ENCODE peak calls at places on chromosome 13, in eight cellular contexts. One of them, this sample, is unnamed.

GRCh38 chr13:45737571-45738002 is 35.5 kb downstream of the CBY2 start:
- DNase-seq in neuronal stem cell: no peak
- DNase-seq in A549: no peak
- DNase-seq in choroid plexus epithelial cell: no peak
- DNase-seq in heart left ventricle: no peak
- DNase-seq in H7: peak; percentile 65
- DNase-seq in GM23248: no peak
- DNase-seq in lower lobe of right lung: no peak
- DNase-seq in this sample: no peak

GRCh38 chr13:24149306-24150032 is 11.1 kb upstream of the SPATA13 start:
- DNase-seq in neuronal stem cell: no peak
- DNase-seq in A549: no peak
- DNase-seq in choroid plexus epithelial cell: peak; percentile 43
- DNase-seq in heart left ventricle: no peak
- DNase-seq in H7: no peak
- DNase-seq in GM23248: peak; percentile 64
- DNase-seq in lower lobe of right lung: no peak
- DNase-seq in this sample: no peak

GRCh38 chr13:47114030-47114429 is 217.2 kb upstream of the HTR2A start:
- DNase-seq in neuronal stem cell: no peak
- DNase-seq in A549: no peak
- DNase-seq in choroid plexus epithelial cell: peak; percentile 75
- DNase-seq in heart left ventricle: no peak
- DNase-seq in H7: no peak
- DNase-seq in GM23248: peak; percentile 90
- DNase-seq in lower lobe of right lung: no peak
- DNase-seq in this sample: peak; percentile 38

GRCh38 chr13:31046711-31047279 is 114.3 kb downstream of the TEX26 start:
- DNase-seq in neuronal stem cell: no peak
- DNase-seq in A549: no peak
- DNase-seq in choroid plexus epithelial cell: peak; percentile 64
- DNase-seq in heart left ventricle: no peak
- DNase-seq in H7: no peak
- DNase-seq in GM23248: peak; percentile 31
- DNase-seq in lower lobe of right lung: no peak
- DNase-seq in this sample: no peak

GRCh38 chr13:41311607-41312500 is 787 bp downstream of the NAA16 start:
- DNase-seq in neuronal stem cell: peak; percentile 17
- DNase-seq in A549: no peak
- DNase-seq in choroid plexus epithelial cell: peak; percentile 38
- DNase-seq in heart left ventricle: peak; percentile 51
- DNase-seq in H7: peak; percentile 67
- DNase-seq in GM23248: peak; percentile 78
- DNase-seq in lower lobe of right lung: peak; percentile 63
- DNase-seq in this sample: no peak

GRCh38 chr13:95492044-95492801 is 60.3 kb upstream of the CLDN10 start:
- DNase-seq in neuronal stem cell: no peak
- DNase-seq in A549: no peak
- DNase-seq in choroid plexus epithelial cell: no peak
- DNase-seq in heart left ventricle: no peak
- DNase-seq in H7: no peak
- DNase-seq in GM23248: no peak
- DNase-seq in lower lobe of right lung: no peak
- DNase-seq in this sample: no peak

GRCh38 chr13:21852043-21852442 is 181.2 kb downstream of the FGF9 start:
- DNase-seq in neuronal stem cell: no peak
- DNase-seq in A549: no peak
- DNase-seq in choroid plexus epithelial cell: no peak
- DNase-seq in heart left ventricle: no peak
- DNase-seq in H7: no peak
- DNase-seq in GM23248: peak; percentile 36
- DNase-seq in lower lobe of right lung: no peak
- DNase-seq in this sample: no peak

GRCh38 chr13:108575430-108575829 is 54.0 kb upstream of the MYO16 start:
- DNase-seq in neuronal stem cell: no peak
- DNase-seq in A549: no peak
- DNase-seq in choroid plexus epithelial cell: no peak
- DNase-seq in heart left ventricle: no peak
- DNase-seq in H7: no peak
- DNase-seq in GM23248: no peak
- DNase-seq in lower lobe of right lung: no peak
- DNase-seq in this sample: no peak

GRCh38 chr13:39602277-39602613 is 748 bp downstream of the LHFPL6 start:
- DNase-seq in neuronal stem cell: no peak
- DNase-seq in A549: peak; percentile 10
- DNase-seq in choroid plexus epithelial cell: no peak
- DNase-seq in heart left ventricle: no peak
- DNase-seq in H7: no peak
- DNase-seq in GM23248: no peak
- DNase-seq in lower lobe of right lung: no peak
- DNase-seq in this sample: no peak

GRCh38 chr13:106172176-106172905 is 363.1 kb downstream of the EFNB2 start:
- DNase-seq in neuronal stem cell: no peak
- DNase-seq in A549: no peak
- DNase-seq in choroid plexus epithelial cell: no peak
- DNase-seq in heart left ventricle: no peak
- DNase-seq in H7: no peak
- DNase-seq in GM23248: no peak
- DNase-seq in lower lobe of right lung: no peak
- DNase-seq in this sample: no peak

GRCh38 chr13:112348642-112349345 is 27.4 kb upstream of the SPACA7 start:
- DNase-seq in neuronal stem cell: no peak
- DNase-seq in A549: no peak
- DNase-seq in choroid plexus epithelial cell: no peak
- DNase-seq in heart left ventricle: no peak
- DNase-seq in H7: peak; percentile 23
- DNase-seq in GM23248: no peak
- DNase-seq in lower lobe of right lung: no peak
- DNase-seq in this sample: no peak

GRCh38 chr13:24313449-24313848 is 4.1 kb downstream of the C1QTNF9 start:
- DNase-seq in neuronal stem cell: no peak
- DNase-seq in A549: no peak
- DNase-seq in choroid plexus epithelial cell: no peak
- DNase-seq in heart left ventricle: no peak
- DNase-seq in H7: no peak
- DNase-seq in GM23248: peak; percentile 39
- DNase-seq in lower lobe of right lung: no peak
- DNase-seq in this sample: no peak

GRCh38 chr13:89550842-89551422 is 1796.6 kb upstream of the MIR17HG start:
- DNase-seq in neuronal stem cell: no peak
- DNase-seq in A549: no peak
- DNase-seq in choroid plexus epithelial cell: peak; percentile 28
- DNase-seq in heart left ventricle: no peak
- DNase-seq in H7: no peak
- DNase-seq in GM23248: no peak
- DNase-seq in lower lobe of right lung: no peak
- DNase-seq in this sample: no peak

GRCh38 chr13:80265348-80265747 is 75.6 kb downstream of the SPRY2 start:
- DNase-seq in neuronal stem cell: no peak
- DNase-seq in A549: no peak
- DNase-seq in choroid plexus epithelial cell: peak; percentile 7
- DNase-seq in heart left ventricle: no peak
- DNase-seq in H7: no peak
- DNase-seq in GM23248: no peak
- DNase-seq in lower lobe of right lung: no peak
- DNase-seq in this sample: no peak

GRCh38 chr13:48979892-48980291 is 4.2 kb downstream of the FNDC3A start:
- DNase-seq in neuronal stem cell: no peak
- DNase-seq in A549: no peak
- DNase-seq in choroid plexus epithelial cell: no peak
- DNase-seq in heart left ventricle: no peak
- DNase-seq in H7: no peak
- DNase-seq in GM23248: no peak
- DNase-seq in lower lobe of right lung: no peak
- DNase-seq in this sample: no peak

GRCh38 chr13:113981201-113981605 is 7.3 kb upstream of the C13orf46 start:
- DNase-seq in neuronal stem cell: no peak
- DNase-seq in A549: peak; percentile 9
- DNase-seq in choroid plexus epithelial cell: peak; percentile 76
- DNase-seq in heart left ventricle: peak; percentile 61
- DNase-seq in H7: no peak
- DNase-seq in GM23248: peak; percentile 21
- DNase-seq in lower lobe of right lung: peak; percentile 90
- DNase-seq in this sample: no peak

GRCh38 chr13:50676602-50677001 is 166.9 kb downstream of the DLEU7 start:
- DNase-seq in neuronal stem cell: no peak
- DNase-seq in A549: no peak
- DNase-seq in choroid plexus epithelial cell: peak; percentile 69
- DNase-seq in heart left ventricle: no peak
- DNase-seq in H7: no peak
- DNase-seq in GM23248: peak; percentile 79
- DNase-seq in lower lobe of right lung: no peak
- DNase-seq in this sample: no peak

GRCh38 chr13:36135876-36136275 is 4.7 kb upstream of the DCLK1 start:
- DNase-seq in neuronal stem cell: no peak
- DNase-seq in A549: no peak
- DNase-seq in choroid plexus epithelial cell: no peak
- DNase-seq in heart left ventricle: no peak
- DNase-seq in H7: no peak
- DNase-seq in GM23248: no peak
- DNase-seq in lower lobe of right lung: no peak
- DNase-seq in this sample: no peak

GRCh38 chr13:113425931-113426590 is 27.2 kb downstream of the ADPRHL1 start:
- DNase-seq in neuronal stem cell: no peak
- DNase-seq in A549: no peak
- DNase-seq in choroid plexus epithelial cell: no peak
- DNase-seq in heart left ventricle: peak; percentile 27
- DNase-seq in H7: no peak
- DNase-seq in GM23248: no peak
- DNase-seq in lower lobe of right lung: no peak
- DNase-seq in this sample: no peak

GRCh38 chr13:75550159-75550567 is 572 bp downstream of the UCHL3 start:
- DNase-seq in neuronal stem cell: no peak
- DNase-seq in A549: peak; percentile 27
- DNase-seq in choroid plexus epithelial cell: peak; percentile 86
- DNase-seq in heart left ventricle: peak; percentile 31
- DNase-seq in H7: no peak
- DNase-seq in GM23248: peak; percentile 91
- DNase-seq in lower lobe of right lung: no peak
- DNase-seq in this sample: peak; percentile 48

GRCh38 chr13:27783111-27783510 is 9.2 kb upstream of the GSX1 start:
- DNase-seq in neuronal stem cell: no peak
- DNase-seq in A549: no peak
- DNase-seq in choroid plexus epithelial cell: peak; percentile 56
- DNase-seq in heart left ventricle: no peak
- DNase-seq in H7: peak; percentile 55
- DNase-seq in GM23248: peak; percentile 14
- DNase-seq in lower lobe of right lung: no peak
- DNase-seq in this sample: no peak

GRCh38 chr13:28257305-28257704 is 119.0 kb downstream of the PAN3 start:
- DNase-seq in neuronal stem cell: no peak
- DNase-seq in A549: no peak
- DNase-seq in choroid plexus epithelial cell: no peak
- DNase-seq in heart left ventricle: no peak
- DNase-seq in H7: no peak
- DNase-seq in GM23248: no peak
- DNase-seq in lower lobe of right lung: no peak
- DNase-seq in this sample: no peak

GRCh38 chr13:110557082-110557481 is 4.4 kb downstream of the RAB20 start:
- DNase-seq in neuronal stem cell: no peak
- DNase-seq in A549: no peak
- DNase-seq in choroid plexus epithelial cell: no peak
- DNase-seq in heart left ventricle: no peak
- DNase-seq in H7: no peak
- DNase-seq in GM23248: no peak
- DNase-seq in lower lobe of right lung: no peak
- DNase-seq in this sample: no peak

GRCh38 chr13:91557328-91557727 is 158.9 kb downstream of the GPC5 start:
- DNase-seq in neuronal stem cell: no peak
- DNase-seq in A549: no peak
- DNase-seq in choroid plexus epithelial cell: no peak
- DNase-seq in heart left ventricle: no peak
- DNase-seq in H7: no peak
- DNase-seq in GM23248: no peak
- DNase-seq in lower lobe of right lung: no peak
- DNase-seq in this sample: no peak

GRCh38 chr13:106377341-106377740 is 158.1 kb downstream of the EFNB2 start:
- DNase-seq in neuronal stem cell: no peak
- DNase-seq in A549: no peak
- DNase-seq in choroid plexus epithelial cell: no peak
- DNase-seq in heart left ventricle: no peak
- DNase-seq in H7: no peak
- DNase-seq in GM23248: no peak
- DNase-seq in lower lobe of right lung: no peak
- DNase-seq in this sample: no peak

GRCh38 chr13:113364371-113364932 is 522 bp upstream of the GRTP1 start:
- DNase-seq in neuronal stem cell: peak; percentile 43
- DNase-seq in A549: peak; percentile 17
- DNase-seq in choroid plexus epithelial cell: no peak
- DNase-seq in heart left ventricle: no peak
- DNase-seq in H7: no peak
- DNase-seq in GM23248: peak; percentile 41
- DNase-seq in lower lobe of right lung: no peak
- DNase-seq in this sample: no peak

GRCh38 chr13:97386832-97387486 is 47.0 kb upstream of the RAP2A start:
- DNase-seq in neuronal stem cell: no peak
- DNase-seq in A549: no peak
- DNase-seq in choroid plexus epithelial cell: peak; percentile 25
- DNase-seq in heart left ventricle: peak; percentile 32
- DNase-seq in H7: no peak
- DNase-seq in GM23248: no peak
- DNase-seq in lower lobe of right lung: peak; percentile 69
- DNase-seq in this sample: no peak

GRCh38 chr13:37460211-37460610 is 138.4 kb downstream of the POSTN start:
- DNase-seq in neuronal stem cell: no peak
- DNase-seq in A549: no peak
- DNase-seq in choroid plexus epithelial cell: no peak
- DNase-seq in heart left ventricle: no peak
- DNase-seq in H7: no peak
- DNase-seq in GM23248: peak; percentile 23
- DNase-seq in lower lobe of right lung: no peak
- DNase-seq in this sample: no peak
- H3K4me3 ChIP-seq in neuronal stem cell: no peak overlapping the region
- H3K4me3 ChIP-seq in A549: no peak overlapping the region
- H3K4me3 ChIP-seq in choroid plexus epithelial cell: no peak overlapping the region
- H3K4me3 ChIP-seq in heart left ventricle: no peak overlapping the region
- H3K4me3 ChIP-seq in H7: no peak overlapping the region
- H3K4me3 ChIP-seq in GM23248: no peak overlapping the region
- H3K4me3 ChIP-seq in lower lobe of right lung: no peak overlapping the region
- H3K4me3 ChIP-seq in this sample: no peak overlapping the region

GRCh38 chr13:57740719-57741118 is 109.2 kb downstream of the PCDH17 start:
- DNase-seq in neuronal stem cell: no peak
- DNase-seq in A549: no peak
- DNase-seq in choroid plexus epithelial cell: no peak
- DNase-seq in heart left ventricle: peak; percentile 47
- DNase-seq in H7: no peak
- DNase-seq in GM23248: no peak
- DNase-seq in lower lobe of right lung: no peak
- DNase-seq in this sample: no peak
- H3K4me3 ChIP-seq in neuronal stem cell: no peak overlapping the region
- H3K4me3 ChIP-seq in A549: no peak overlapping the region
- H3K4me3 ChIP-seq in choroid plexus epithelial cell: no peak overlapping the region
- H3K4me3 ChIP-seq in heart left ventricle: no peak overlapping the region
- H3K4me3 ChIP-seq in H7: no peak overlapping the region
- H3K4me3 ChIP-seq in GM23248: no peak overlapping the region
- H3K4me3 ChIP-seq in lower lobe of right lung: no peak overlapping the region
- H3K4me3 ChIP-seq in this sample: no peak overlapping the region

GRCh38 chr13:72960541-72960940 is 98.3 kb upstream of the KLF5 start:
- DNase-seq in neuronal stem cell: no peak
- DNase-seq in A549: no peak
- DNase-seq in choroid plexus epithelial cell: no peak
- DNase-seq in heart left ventricle: no peak
- DNase-seq in H7: no peak
- DNase-seq in GM23248: no peak
- DNase-seq in lower lobe of right lung: no peak
- DNase-seq in this sample: no peak
- H3K4me3 ChIP-seq in neuronal stem cell: no peak overlapping the region
- H3K4me3 ChIP-seq in A549: no peak overlapping the region
- H3K4me3 ChIP-seq in choroid plexus epithelial cell: no peak overlapping the region
- H3K4me3 ChIP-seq in heart left ventricle: no peak overlapping the region
- H3K4me3 ChIP-seq in H7: no peak overlapping the region
- H3K4me3 ChIP-seq in GM23248: no peak overlapping the region
- H3K4me3 ChIP-seq in lower lobe of right lung: no peak overlapping the region
- H3K4me3 ChIP-seq in this sample: no peak overlapping the region

GRCh38 chr13:77299587-77299986 is 27.3 kb downstream of the MYCBP2 start:
- DNase-seq in neuronal stem cell: no peak
- DNase-seq in A549: no peak
- DNase-seq in choroid plexus epithelial cell: peak; percentile 12
- DNase-seq in heart left ventricle: no peak
- DNase-seq in H7: no peak
- DNase-seq in GM23248: no peak
- DNase-seq in lower lobe of right lung: no peak
- DNase-seq in this sample: no peak
- H3K4me3 ChIP-seq in neuronal stem cell: no peak overlapping the region
- H3K4me3 ChIP-seq in A549: no peak overlapping the region
- H3K4me3 ChIP-seq in choroid plexus epithelial cell: no peak overlapping the region
- H3K4me3 ChIP-seq in heart left ventricle: no peak overlapping the region
- H3K4me3 ChIP-seq in H7: no peak overlapping the region
- H3K4me3 ChIP-seq in GM23248: peak overlapping the region; percentile 58
- H3K4me3 ChIP-seq in lower lobe of right lung: no peak overlapping the region
- H3K4me3 ChIP-seq in this sample: no peak overlapping the region

This sample was measured in AG04450.